ENCODE peak calls at places on chromosomes 5 and 9, in eight cellular contexts. One of them, this sample, is unnamed.

GRCh38 chr9:90966475-90967150 is 165.0 kb downstream of the SYK start:
- DNase-seq in stimulated activated CD8-positive, alpha-beta memory T cell treated with anti-CD3 and anti-CD28 coated beads, Interleukin-15, amount 100 ng/mL, for 1 hour: no peak
- DNase-seq in activated effector memory CD4-positive, alpha-beta T cell treated with anti-CD3 and anti-CD28 coated beads, Interleukin-2, amount 50 U/mL, for 16 hours: peak; percentile 66
- DNase-seq in fibroblast of lung: peak; percentile 44
- DNase-seq in B cell: no peak
- DNase-seq in amygdala: no peak
- DNase-seq in NCI-H2171: no peak
- DNase-seq in aorta: no peak
- DNase-seq in this sample: no peak

GRCh38 chr9:70921126-70921525 is 200.3 kb downstream of the TRPM3 start:
- DNase-seq in B cell: no peak
- DNase-seq in NCI-H2171: no peak
- DNase-seq in amygdala: no peak
- DNase-seq in stimulated activated CD8-positive, alpha-beta memory T cell treated with anti-CD3 and anti-CD28 coated beads, Interleukin-15, amount 100 ng/mL, for 1 hour: no peak
- DNase-seq in aorta: no peak
- DNase-seq in activated effector memory CD4-positive, alpha-beta T cell treated with anti-CD3 and anti-CD28 coated beads, Interleukin-2, amount 50 U/mL, for 16 hours: no peak
- DNase-seq in fibroblast of lung: peak; percentile 28
- DNase-seq in this sample: no peak

GRCh38 chr5:90691533-90691932 is 132.9 kb downstream of the ADGRV1 start:
- DNase-seq in fibroblast of lung: no peak
- DNase-seq in stimulated activated CD8-positive, alpha-beta memory T cell treated with anti-CD3 and anti-CD28 coated beads, Interleukin-15, amount 100 ng/mL, for 1 hour: no peak
- DNase-seq in amygdala: no peak
- DNase-seq in B cell: no peak
- DNase-seq in activated effector memory CD4-positive, alpha-beta T cell treated with anti-CD3 and anti-CD28 coated beads, Interleukin-2, amount 50 U/mL, for 16 hours: no peak
- DNase-seq in aorta: no peak
- DNase-seq in NCI-H2171: no peak
- DNase-seq in this sample: no peak

GRCh38 chr5:9498541-9499497 is 47.1 kb downstream of the SEMA5A start:
- DNase-seq in aorta: no peak
- DNase-seq in amygdala: no peak
- DNase-seq in stimulated activated CD8-positive, alpha-beta memory T cell treated with anti-CD3 and anti-CD28 coated beads, Interleukin-15, amount 100 ng/mL, for 1 hour: no peak
- DNase-seq in activated effector memory CD4-positive, alpha-beta T cell treated with anti-CD3 and anti-CD28 coated beads, Interleukin-2, amount 50 U/mL, for 16 hours: no peak
- DNase-seq in NCI-H2171: no peak
- DNase-seq in B cell: no peak
- DNase-seq in fibroblast of lung: peak; percentile 47
- DNase-seq in this sample: no peak

GRCh38 chr5:136018814-136019777 is 9.7 kb upstream of the TGFBI start:
- DNase-seq in stimulated activated CD8-positive, alpha-beta memory T cell treated with anti-CD3 and anti-CD28 coated beads, Interleukin-15, amount 100 ng/mL, for 1 hour: no peak
- DNase-seq in amygdala: no peak
- DNase-seq in activated effector memory CD4-positive, alpha-beta T cell treated with anti-CD3 and anti-CD28 coated beads, Interleukin-2, amount 50 U/mL, for 16 hours: no peak
- DNase-seq in aorta: no peak
- DNase-seq in B cell: no peak
- DNase-seq in NCI-H2171: no peak
- DNase-seq in fibroblast of lung: peak; percentile 98
- DNase-seq in this sample: no peak

GRCh38 chr5:96344678-96345612 is 88.1 kb downstream of the PCSK1 start:
- DNase-seq in B cell: no peak
- DNase-seq in NCI-H2171: no peak
- DNase-seq in aorta: no peak
- DNase-seq in activated effector memory CD4-positive, alpha-beta T cell treated with anti-CD3 and anti-CD28 coated beads, Interleukin-2, amount 50 U/mL, for 16 hours: no peak
- DNase-seq in fibroblast of lung: peak; percentile 92
- DNase-seq in stimulated activated CD8-positive, alpha-beta memory T cell treated with anti-CD3 and anti-CD28 coated beads, Interleukin-15, amount 100 ng/mL, for 1 hour: no peak
- DNase-seq in amygdala: no peak
- DNase-seq in this sample: no peak

GRCh38 chr5:117893211-117893610 is 1095.1 kb downstream of the DTWD2 start:
- DNase-seq in aorta: no peak
- DNase-seq in B cell: no peak
- DNase-seq in stimulated activated CD8-positive, alpha-beta memory T cell treated with anti-CD3 and anti-CD28 coated beads, Interleukin-15, amount 100 ng/mL, for 1 hour: no peak
- DNase-seq in activated effector memory CD4-positive, alpha-beta T cell treated with anti-CD3 and anti-CD28 coated beads, Interleukin-2, amount 50 U/mL, for 16 hours: no peak
- DNase-seq in NCI-H2171: no peak
- DNase-seq in amygdala: no peak
- DNase-seq in fibroblast of lung: peak; percentile 1
- DNase-seq in this sample: no peak

GRCh38 chr5:151651997-151652645 is 34.6 kb downstream of the SPARC start:
- DNase-seq in B cell: peak; percentile 69
- DNase-seq in NCI-H2171: peak; percentile 31
- DNase-seq in fibroblast of lung: peak; percentile 79
- DNase-seq in aorta: peak; percentile 82
- DNase-seq in activated effector memory CD4-positive, alpha-beta T cell treated with anti-CD3 and anti-CD28 coated beads, Interleukin-2, amount 50 U/mL, for 16 hours: peak; percentile 85
- DNase-seq in stimulated activated CD8-positive, alpha-beta memory T cell treated with anti-CD3 and anti-CD28 coated beads, Interleukin-15, amount 100 ng/mL, for 1 hour: peak; percentile 34
- DNase-seq in amygdala: peak; percentile 60
- DNase-seq in this sample: peak; percentile 93

GRCh38 chr9:107733530-107733907 is 243.9 kb upstream of the KLF4 start:
- DNase-seq in fibroblast of lung: peak; percentile 82
- DNase-seq in activated effector memory CD4-positive, alpha-beta T cell treated with anti-CD3 and anti-CD28 coated beads, Interleukin-2, amount 50 U/mL, for 16 hours: no peak
- DNase-seq in aorta: peak; percentile 75
- DNase-seq in amygdala: peak; percentile 27
- DNase-seq in stimulated activated CD8-positive, alpha-beta memory T cell treated with anti-CD3 and anti-CD28 coated beads, Interleukin-15, amount 100 ng/mL, for 1 hour: no peak
- DNase-seq in B cell: no peak
- DNase-seq in NCI-H2171: no peak
- DNase-seq in this sample: no peak

GRCh38 chr5:116320486-116320885 is 235.7 kb downstream of the COMMD10 start:
- DNase-seq in amygdala: no peak
- DNase-seq in B cell: no peak
- DNase-seq in activated effector memory CD4-positive, alpha-beta T cell treated with anti-CD3 and anti-CD28 coated beads, Interleukin-2, amount 50 U/mL, for 16 hours: no peak
- DNase-seq in NCI-H2171: no peak
- DNase-seq in fibroblast of lung: peak; percentile 52
- DNase-seq in stimulated activated CD8-positive, alpha-beta memory T cell treated with anti-CD3 and anti-CD28 coated beads, Interleukin-15, amount 100 ng/mL, for 1 hour: no peak
- DNase-seq in aorta: no peak
- DNase-seq in this sample: no peak

GRCh38 chr5:177362871-177363507 is 5.3 kb downstream of the RGS14 start:
- DNase-seq in fibroblast of lung: peak; percentile 19
- DNase-seq in activated effector memory CD4-positive, alpha-beta T cell treated with anti-CD3 and anti-CD28 coated beads, Interleukin-2, amount 50 U/mL, for 16 hours: peak; percentile 89
- DNase-seq in NCI-H2171: peak; percentile 30
- DNase-seq in aorta: peak; percentile 68
- DNase-seq in amygdala: no peak
- DNase-seq in stimulated activated CD8-positive, alpha-beta memory T cell treated with anti-CD3 and anti-CD28 coated beads, Interleukin-15, amount 100 ng/mL, for 1 hour: peak; percentile 42
- DNase-seq in B cell: peak; percentile 86
- DNase-seq in this sample: no peak

GRCh38 chr5:74940782-74941363 is 74.7 kb upstream of the FAM169A start:
- DNase-seq in stimulated activated CD8-positive, alpha-beta memory T cell treated with anti-CD3 and anti-CD28 coated beads, Interleukin-15, amount 100 ng/mL, for 1 hour: no peak
- DNase-seq in NCI-H2171: no peak
- DNase-seq in B cell: no peak
- DNase-seq in aorta: no peak
- DNase-seq in activated effector memory CD4-positive, alpha-beta T cell treated with anti-CD3 and anti-CD28 coated beads, Interleukin-2, amount 50 U/mL, for 16 hours: no peak
- DNase-seq in fibroblast of lung: no peak
- DNase-seq in amygdala: no peak
- DNase-seq in this sample: no peak

GRCh38 chr5:5967945-5968344 is 410.4 kb downstream of the MED10 start:
- DNase-seq in stimulated activated CD8-positive, alpha-beta memory T cell treated with anti-CD3 and anti-CD28 coated beads, Interleukin-15, amount 100 ng/mL, for 1 hour: no peak
- DNase-seq in aorta: no peak
- DNase-seq in activated effector memory CD4-positive, alpha-beta T cell treated with anti-CD3 and anti-CD28 coated beads, Interleukin-2, amount 50 U/mL, for 16 hours: no peak
- DNase-seq in B cell: no peak
- DNase-seq in fibroblast of lung: no peak
- DNase-seq in amygdala: no peak
- DNase-seq in NCI-H2171: no peak
- DNase-seq in this sample: no peak

GRCh38 chr9:130237071-130237470 is 28.5 kb upstream of the HMCN2 start:
- DNase-seq in stimulated activated CD8-positive, alpha-beta memory T cell treated with anti-CD3 and anti-CD28 coated beads, Interleukin-15, amount 100 ng/mL, for 1 hour: no peak
- DNase-seq in NCI-H2171: no peak
- DNase-seq in B cell: no peak
- DNase-seq in fibroblast of lung: no peak
- DNase-seq in activated effector memory CD4-positive, alpha-beta T cell treated with anti-CD3 and anti-CD28 coated beads, Interleukin-2, amount 50 U/mL, for 16 hours: no peak
- DNase-seq in amygdala: no peak
- DNase-seq in aorta: no peak
- DNase-seq in this sample: peak; percentile 78

GRCh38 chr5:1335540-1336095 is 9.3 kb downstream of the CLPTM1L start:
- DNase-seq in fibroblast of lung: no peak
- DNase-seq in aorta: peak; percentile 43
- DNase-seq in NCI-H2171: no peak
- DNase-seq in stimulated activated CD8-positive, alpha-beta memory T cell treated with anti-CD3 and anti-CD28 coated beads, Interleukin-15, amount 100 ng/mL, for 1 hour: no peak
- DNase-seq in activated effector memory CD4-positive, alpha-beta T cell treated with anti-CD3 and anti-CD28 coated beads, Interleukin-2, amount 50 U/mL, for 16 hours: no peak
- DNase-seq in amygdala: no peak
- DNase-seq in B cell: no peak
- DNase-seq in this sample: no peak

GRCh38 chr9:135602789-135603481 is 36.4 kb downstream of the GLT6D1 start:
- DNase-seq in B cell: peak; percentile 69
- DNase-seq in amygdala: no peak
- DNase-seq in fibroblast of lung: peak; percentile 34
- DNase-seq in NCI-H2171: peak; percentile 37
- DNase-seq in aorta: peak; percentile 42
- DNase-seq in activated effector memory CD4-positive, alpha-beta T cell treated with anti-CD3 and anti-CD28 coated beads, Interleukin-2, amount 50 U/mL, for 16 hours: peak; percentile 84
- DNase-seq in stimulated activated CD8-positive, alpha-beta memory T cell treated with anti-CD3 and anti-CD28 coated beads, Interleukin-15, amount 100 ng/mL, for 1 hour: peak; percentile 41
- DNase-seq in this sample: peak; percentile 80

GRCh38 chr5:89457411-89458329 is 574.7 kb upstream of the MEF2C start:
- DNase-seq in activated effector memory CD4-positive, alpha-beta T cell treated with anti-CD3 and anti-CD28 coated beads, Interleukin-2, amount 50 U/mL, for 16 hours: no peak
- DNase-seq in stimulated activated CD8-positive, alpha-beta memory T cell treated with anti-CD3 and anti-CD28 coated beads, Interleukin-15, amount 100 ng/mL, for 1 hour: no peak
- DNase-seq in amygdala: no peak
- DNase-seq in B cell: no peak
- DNase-seq in aorta: peak; percentile 79
- DNase-seq in fibroblast of lung: peak; percentile 78
- DNase-seq in NCI-H2171: no peak
- DNase-seq in this sample: peak; percentile 77

GRCh38 chr5:136006164-136006563 is 22.6 kb upstream of the TGFBI start:
- DNase-seq in amygdala: no peak
- DNase-seq in NCI-H2171: no peak
- DNase-seq in B cell: no peak
- DNase-seq in aorta: no peak
- DNase-seq in activated effector memory CD4-positive, alpha-beta T cell treated with anti-CD3 and anti-CD28 coated beads, Interleukin-2, amount 50 U/mL, for 16 hours: no peak
- DNase-seq in stimulated activated CD8-positive, alpha-beta memory T cell treated with anti-CD3 and anti-CD28 coated beads, Interleukin-15, amount 100 ng/mL, for 1 hour: no peak
- DNase-seq in fibroblast of lung: peak; percentile 69
- DNase-seq in this sample: no peak

GRCh38 chr9:79184821-79185220 is 386.9 kb upstream of the TLE4 start:
- DNase-seq in NCI-H2171: no peak
- DNase-seq in fibroblast of lung: no peak
- DNase-seq in activated effector memory CD4-positive, alpha-beta T cell treated with anti-CD3 and anti-CD28 coated beads, Interleukin-2, amount 50 U/mL, for 16 hours: no peak
- DNase-seq in B cell: no peak
- DNase-seq in aorta: no peak
- DNase-seq in amygdala: no peak
- DNase-seq in stimulated activated CD8-positive, alpha-beta memory T cell treated with anti-CD3 and anti-CD28 coated beads, Interleukin-15, amount 100 ng/mL, for 1 hour: no peak
- DNase-seq in this sample: no peak

GRCh38 chr5:119333421-119333851 is 22.4 kb upstream of the TNFAIP8 start:
- DNase-seq in fibroblast of lung: no peak
- DNase-seq in aorta: no peak
- DNase-seq in NCI-H2171: no peak
- DNase-seq in activated effector memory CD4-positive, alpha-beta T cell treated with anti-CD3 and anti-CD28 coated beads, Interleukin-2, amount 50 U/mL, for 16 hours: no peak
- DNase-seq in B cell: no peak
- DNase-seq in stimulated activated CD8-positive, alpha-beta memory T cell treated with anti-CD3 and anti-CD28 coated beads, Interleukin-15, amount 100 ng/mL, for 1 hour: no peak
- DNase-seq in amygdala: no peak
- DNase-seq in this sample: no peak

GRCh38 chr5:76529464-76530344 is 93.5 kb downstream of the F2RL2 start:
- DNase-seq in amygdala: no peak
- DNase-seq in NCI-H2171: no peak
- DNase-seq in stimulated activated CD8-positive, alpha-beta memory T cell treated with anti-CD3 and anti-CD28 coated beads, Interleukin-15, amount 100 ng/mL, for 1 hour: no peak
- DNase-seq in fibroblast of lung: no peak
- DNase-seq in activated effector memory CD4-positive, alpha-beta T cell treated with anti-CD3 and anti-CD28 coated beads, Interleukin-2, amount 50 U/mL, for 16 hours: no peak
- DNase-seq in B cell: no peak
- DNase-seq in aorta: no peak
- DNase-seq in this sample: no peak

GRCh38 chr9:134949681-134950403 is 32.1 kb upstream of the FCN1 start:
- DNase-seq in aorta: peak; percentile 19
- DNase-seq in B cell: no peak
- DNase-seq in amygdala: no peak
- DNase-seq in activated effector memory CD4-positive, alpha-beta T cell treated with anti-CD3 and anti-CD28 coated beads, Interleukin-2, amount 50 U/mL, for 16 hours: no peak
- DNase-seq in NCI-H2171: no peak
- DNase-seq in stimulated activated CD8-positive, alpha-beta memory T cell treated with anti-CD3 and anti-CD28 coated beads, Interleukin-15, amount 100 ng/mL, for 1 hour: no peak
- DNase-seq in fibroblast of lung: no peak
- DNase-seq in this sample: peak; percentile 49

GRCh38 chr5:133415506-133415905 is 196.8 kb downstream of the FSTL4 start:
- DNase-seq in B cell: no peak
- DNase-seq in fibroblast of lung: no peak
- DNase-seq in activated effector memory CD4-positive, alpha-beta T cell treated with anti-CD3 and anti-CD28 coated beads, Interleukin-2, amount 50 U/mL, for 16 hours: no peak
- DNase-seq in amygdala: no peak
- DNase-seq in stimulated activated CD8-positive, alpha-beta memory T cell treated with anti-CD3 and anti-CD28 coated beads, Interleukin-15, amount 100 ng/mL, for 1 hour: no peak
- DNase-seq in aorta: no peak
- DNase-seq in NCI-H2171: no peak
- DNase-seq in this sample: no peak

GRCh38 chr5:109146611-109147010 is 263.2 kb downstream of the PJA2 start:
- DNase-seq in activated effector memory CD4-positive, alpha-beta T cell treated with anti-CD3 and anti-CD28 coated beads, Interleukin-2, amount 50 U/mL, for 16 hours: no peak
- DNase-seq in stimulated activated CD8-positive, alpha-beta memory T cell treated with anti-CD3 and anti-CD28 coated beads, Interleukin-15, amount 100 ng/mL, for 1 hour: no peak
- DNase-seq in NCI-H2171: no peak
- DNase-seq in aorta: no peak
- DNase-seq in fibroblast of lung: peak; percentile 61
- DNase-seq in B cell: no peak
- DNase-seq in amygdala: no peak
- DNase-seq in this sample: no peak

GRCh38 chr5:534743-535671 is 10.8 kb upstream of the SLC9A3 start:
- DNase-seq in fibroblast of lung: no peak
- DNase-seq in aorta: peak; percentile 43
- DNase-seq in NCI-H2171: no peak
- DNase-seq in activated effector memory CD4-positive, alpha-beta T cell treated with anti-CD3 and anti-CD28 coated beads, Interleukin-2, amount 50 U/mL, for 16 hours: no peak
- DNase-seq in B cell: no peak
- DNase-seq in stimulated activated CD8-positive, alpha-beta memory T cell treated with anti-CD3 and anti-CD28 coated beads, Interleukin-15, amount 100 ng/mL, for 1 hour: no peak
- DNase-seq in amygdala: no peak
- DNase-seq in this sample: peak; percentile 73

This sample was measured in posterior vena cava.